ENCODE peak calls at places on chromosome 3, in ten cellular contexts. V is GM04503, B is endodermal cell, M is BJ, Y is Panc1, X is AG08395, R is cardiac muscle cell, U is progenitor cell of endocrine pancreas, P is omental fat pad, N is lower leg skin. S is an unnamed sample.

GRCh38 chr3:187266691-187267090 is 24.8 kb downstream of the MASP1 start:
- DNase-seq in V (no peak), B (no peak), M (no peak), Y (no peak), X (no peak), R (no peak), U (no peak), P (no peak), N (no peak), S (no peak)

GRCh38 chr3:196643201-196643749 is 3.8 kb downstream of the NRROS start:
- DNase-seq in V (no peak), B (no peak), M (no peak), Y (no peak), X (no peak), R (no peak), U (no peak), P (no peak), N (no peak), S (no peak)

GRCh38 chr3:14537590-14538450 is 2.3 kb downstream of the GRIP2 start:
- DNase-seq in V (no peak), B (peak), M (no peak), Y (no peak), X (peak), R (no peak), U (no peak), P (no peak), N (no peak), S (no peak)

GRCh38 chr3:17456036-17456435 is 286.4 kb downstream of the TBC1D5 start:
- DNase-seq in V (no peak), B (no peak), M (no peak), Y (no peak), X (no peak), R (no peak), U (no peak), P (no peak), N (no peak), S (no peak)

GRCh38 chr3:153291052-153291689 is 129.1 kb downstream of the RAP2B start:
- DNase-seq in V (no peak), B (peak), M (no peak), Y (no peak), X (no peak), R (peak), U (no peak), P (no peak), N (no peak), S (no peak)

GRCh38 chr3:65526656-65527055 is 512.1 kb downstream of the MAGI1 start:
- DNase-seq in V (no peak), B (no peak), M (no peak), Y (no peak), X (no peak), R (no peak), U (no peak), P (no peak), N (no peak), S (peak)

GRCh38 chr3:125310623-125311076 is 64.5 kb downstream of the ZNF148 start:
- DNase-seq in V (no peak), B (no peak), M (no peak), Y (no peak), X (no peak), R (no peak), U (no peak), P (no peak), N (no peak), S (no peak)

GRCh38 chr3:50961361-50961760 is 286.6 kb downstream of the DOCK3 start:
- DNase-seq in V (no peak), B (no peak), M (no peak), Y (no peak), X (no peak), R (no peak), U (no peak), P (no peak), N (no peak), S (no peak)

GRCh38 chr3:9101286-9101685 is 138.0 kb upstream of the RAD18 start:
- DNase-seq in V (no peak), B (peak), M (no peak), Y (no peak), X (no peak), R (no peak), U (no peak), P (no peak), N (no peak), S (no peak)

GRCh38 chr3:190444036-190444435 is 5.7 kb downstream of the TMEM207 start:
- DNase-seq in V (no peak), B (no peak), M (no peak), Y (no peak), X (no peak), R (no peak), U (no peak), P (no peak), N (no peak), S (no peak)

GRCh38 chr3:24119321-24119751 is 174.2 kb downstream of the NR1D2 start:
- DNase-seq in V (no peak), B (no peak), M (no peak), Y (no peak), X (peak), R (peak), U (no peak), P (no peak), N (no peak), S (no peak)

GRCh38 chr3:188177721-188178120 is 23.8 kb downstream of the LPP start:
- DNase-seq in V (no peak), B (no peak), M (no peak), Y (no peak), X (no peak), R (no peak), U (no peak), P (no peak), N (no peak), S (no peak)

GRCh38 chr3:186825294-186825821 is 17.2 kb upstream of the ADIPOQ start:
- DNase-seq in V (no peak), B (peak), M (no peak), Y (no peak), X (peak), R (peak), U (no peak), P (no peak), N (no peak), S (no peak)

GRCh38 chr3:175914785-175915184 is 1055.7 kb downstream of the NAALADL2 start:
- DNase-seq in V (no peak), B (no peak), M (no peak), Y (no peak), X (no peak), R (peak), U (no peak), P (no peak), N (no peak), S (no peak)

GRCh38 chr3:67362686-67363085 is 291.7 kb downstream of the SUCLG2 start:
- DNase-seq in V (no peak), B (peak), M (no peak), Y (no peak), X (no peak), R (no peak), U (no peak), P (no peak), N (no peak), S (no peak)

GRCh38 chr3:61111764-61112163 is 139.5 kb downstream of the FHIT start:
- DNase-seq in V (no peak), B (no peak), M (no peak), Y (no peak), X (no peak), R (no peak), U (no peak), P (no peak), N (no peak), S (no peak)

GRCh38 chr3:157427906-157428305 is 8.7 kb upstream of the PTX3 start:
- DNase-seq in V (no peak), B (no peak), M (no peak), Y (no peak), X (no peak), R (no peak), U (no peak), P (no peak), N (no peak), S (no peak)

GRCh38 chr3:186261638-186262037 is 100.4 kb downstream of the DGKG start:
- DNase-seq in V (no peak), B (peak), M (no peak), Y (no peak), X (no peak), R (peak), U (no peak), P (no peak), N (no peak), S (no peak)

GRCh38 chr3:108175352-108175751 is 46.9 kb downstream of the IFT57 start:
- DNase-seq in V (no peak), B (no peak), M (no peak), Y (no peak), X (no peak), R (no peak), U (no peak), P (no peak), N (no peak), S (no peak)

GRCh38 chr3:12413721-12414255 is 70.5 kb upstream of the TSEN2 start:
- DNase-seq in V (no peak), B (no peak), M (no peak), Y (no peak), X (no peak), R (no peak), U (no peak), P (no peak), N (no peak), S (no peak)

GRCh38 chr3:133910422-133910821 is 14.7 kb upstream of the RAB6B start:
- DNase-seq in V (no peak), B (peak), M (no peak), Y (no peak), X (no peak), R (no peak), U (no peak), P (no peak), N (no peak), S (no peak)

GRCh38 chr3:106215047-106215446 is 346.2 kb upstream of the CBLB start:
- DNase-seq in V (no peak), B (no peak), M (no peak), Y (no peak), X (no peak), R (no peak), U (no peak), P (no peak), N (no peak), S (no peak)

GRCh38 chr3:62665627-62666433 is 209.4 kb downstream of the CADPS start:
- DNase-seq in V (peak), B (peak), M (no peak), Y (peak), X (peak), R (peak), U (peak), P (no peak), N (peak), S (no peak)

GRCh38 chr3:11140054-11140712 is 14.1 kb upstream of the HRH1 start:
- DNase-seq in V (no peak), B (no peak), M (no peak), Y (no peak), X (no peak), R (no peak), U (no peak), P (no peak), N (peak), S (no peak)

GRCh38 chr3:64038252-64038651 is 15.0 kb upstream of the PSMD6 start:
- DNase-seq in V (no peak), B (no peak), M (no peak), Y (no peak), X (no peak), R (no peak), U (no peak), P (no peak), N (no peak), S (no peak)

GRCh38 chr3:46968783-46969428 is 7.6 kb downstream of the CCDC12 start:
- DNase-seq in V (no peak), B (no peak), M (no peak), Y (no peak), X (no peak), R (no peak), U (no peak), P (no peak), N (no peak), S (no peak)

GRCh38 chr3:123791417-123791816 is 92.7 kb downstream of the MYLK start:
- DNase-seq in V (no peak), B (no peak), M (no peak), Y (no peak), X (peak), R (peak), U (no peak), P (no peak), N (no peak), S (no peak)

GRCh38 chr3:152508705-152509104 is 240.0 kb downstream of the MBNL1 start:
- DNase-seq in V (no peak), B (no peak), M (no peak), Y (no peak), X (peak), R (peak), U (no peak), P (no peak), N (no peak), S (no peak)

GRCh38 chr3:194031867-194032635 is 103.9 kb upstream of the HES1 start:
- DNase-seq in V (no peak), B (peak), M (no peak), Y (no peak), X (no peak), R (no peak), U (no peak), P (no peak), N (no peak), S (no peak)

GRCh38 chr3:25897019-25897418 is 107.1 kb downstream of the OXSM start:
- DNase-seq in V (no peak), B (peak), M (no peak), Y (peak), X (no peak), R (no peak), U (no peak), P (no peak), N (no peak), S (no peak)

GRCh38 chr3:196339493-196340254 is 1.5 kb upstream of the TM4SF19 start:
- DNase-seq in V (no peak), B (no peak), M (no peak), Y (no peak), X (no peak), R (peak), U (no peak), P (no peak), N (no peak), S (no peak)

GRCh38 chr3:149288655-149289054 is 44.8 kb downstream of the TM4SF18 start:
- DNase-seq in V (no peak), B (no peak), M (no peak), Y (no peak), X (no peak), R (no peak), U (no peak), P (no peak), N (no peak), S (no peak)

GRCh38 chr3:31442755-31443154 is 90.0 kb upstream of the STT3B start:
- DNase-seq in V (no peak), B (peak), M (no peak), Y (no peak), X (no peak), R (no peak), U (no peak), P (no peak), N (no peak), S (no peak)

GRCh38 chr3:50572801-50573371 is 3.6 kb downstream of the HEMK1 start:
- DNase-seq in V (no peak), B (no peak), M (no peak), Y (no peak), X (no peak), R (no peak), U (no peak), P (no peak), N (no peak), S (no peak)

GRCh38 chr3:16671690-16672089 is 66.5 kb upstream of the DAZL start:
- DNase-seq in V (no peak), B (no peak), M (no peak), Y (no peak), X (no peak), R (no peak), U (no peak), P (no peak), N (no peak), S (no peak)

GRCh38 chr3:138609898-138610266 is 1.3 kb downstream of the FAIM start:
- DNase-seq in V (no peak), B (no peak), M (no peak), Y (no peak), X (no peak), R (no peak), U (no peak), P (no peak), N (no peak), S (no peak)